ENCODE peak calls at places on chromosomes 12 and 14, in six cellular contexts. C is progenitor cell of endocrine pancreas, N is cardiac muscle cell, V is kidney tubule cell, X is HepG2, K is SHP77. U is an unnamed sample.

GRCh38 chr12:87670448-87670847 is 358.8 kb downstream of the C12orf50 start:
- DNase-seq in C (no peak), N (no peak), V (no peak), X (no peak), K (no peak), U (no peak)

GRCh38 chr14:68076451-68076850 is 256.9 kb downstream of the RAD51B start:
- DNase-seq in C (no peak), N (no peak), V (peak; percentile 26), X (peak; percentile 5), K (no peak), U (no peak)

GRCh38 chr14:63551338-63551737 is 8.2 kb upstream of the PPP2R5E start:
- DNase-seq in C (no peak), N (peak; percentile 12), V (peak; percentile 69), X (no peak), K (no peak), U (no peak)

GRCh38 chr14:20855652-20856291 is 35.4 kb upstream of the RNASE3 start:
- DNase-seq in C (peak; percentile 24), N (peak; percentile 85), V (peak; percentile 81), X (peak; percentile 79), K (peak; percentile 70), U (peak; percentile 25)

GRCh38 chr14:94328196-94328595 is 5.1 kb upstream of the SERPINA6 start:
- DNase-seq in C (no peak), N (no peak), V (peak; percentile 95), X (no peak), K (no peak), U (no peak)

GRCh38 chr14:88470542-88471440 is 84.0 kb downstream of the PTPN21 start:
- DNase-seq in C (no peak), N (peak; percentile 9), V (peak; percentile 21), X (no peak), K (no peak), U (no peak)

GRCh38 chr14:68596701-68597100 is 196.2 kb downstream of the ZFP36L1 start:
- DNase-seq in C (no peak), N (no peak), V (no peak), X (no peak), K (no peak), U (no peak)

GRCh38 chr14:36498938-36499337 is 21.1 kb downstream of the NKX2-1 start:
- DNase-seq in C (no peak), N (no peak), V (no peak), X (no peak), K (no peak), U (no peak)

GRCh38 chr12:21476949-21477348 is 24.5 kb downstream of the RECQL start:
- DNase-seq in C (no peak), N (peak; percentile 13), V (peak; percentile 40), X (no peak), K (no peak), U (no peak)

GRCh38 chr12:47877081-47877480 is 27.7 kb downstream of the VDR start:
- DNase-seq in C (no peak), N (no peak), V (no peak), X (no peak), K (no peak), U (no peak)

GRCh38 chr12:9332564-9332963 is 124.4 kb upstream of the PZP start:
- DNase-seq in C (no peak), N (no peak), V (no peak), X (no peak), K (no peak), U (no peak)

GRCh38 chr12:2317819-2318218 is 265.0 kb downstream of the CACNA1C start:
- DNase-seq in C (no peak), N (no peak), V (no peak), X (no peak), K (no peak), U (no peak)

GRCh38 chr12:120598674-120599463 is 17.7 kb upstream of the POP5 start:
- DNase-seq in C (no peak), N (peak; percentile 32), V (peak; percentile 91), X (peak; percentile 41), K (no peak), U (no peak)

GRCh38 chr12:54230555-54230954 is 41.8 kb upstream of the SMUG1 start:
- DNase-seq in C (no peak), N (no peak), V (no peak), X (no peak), K (no peak), U (no peak)

GRCh38 chr12:18955594-18955993 is 173.9 kb upstream of the PLEKHA5 start:
- DNase-seq in C (no peak), N (no peak), V (peak; percentile 21), X (no peak), K (no peak), U (no peak)

GRCh38 chr14:38210587-38211257 is 3.0 kb downstream of the SSTR1 start:
- DNase-seq in C (peak; percentile 33), N (peak; percentile 69), V (peak; percentile 10), X (no peak), K (no peak), U (no peak)

U was measured in SK-N-DZ.